ENCODE peak calls at places on chromosomes 3 and 15, in four cellular contexts. One of them, this sample, is unnamed.

GRCh38 chr3:8470801-8471200 is 30.8 kb upstream of the LMCD1 start:
- DNase-seq in A549: no peak
- DNase-seq in K562: no peak
- DNase-seq in HepG2: no peak
- DNase-seq in this sample: no peak

GRCh38 chr3:158453865-158454264 is 117.1 kb upstream of the MLF1 start:
- DNase-seq in A549: no peak
- DNase-seq in K562: no peak
- DNase-seq in HepG2: no peak
- DNase-seq in this sample: no peak

GRCh38 chr3:193407688-193408087 is 29.1 kb upstream of the ATP13A5 start:
- DNase-seq in A549: no peak
- DNase-seq in K562: no peak
- DNase-seq in HepG2: no peak
- DNase-seq in this sample: no peak

GRCh38 chr3:167318996-167319615 is 61.0 kb downstream of the ZBBX start:
- DNase-seq in A549: no peak
- DNase-seq in K562: no peak
- DNase-seq in HepG2: no peak
- DNase-seq in this sample: no peak

GRCh38 chr3:123642182-123642956 is 57.5 kb upstream of the HACD2 start:
- DNase-seq in A549: peak
- DNase-seq in K562: peak
- DNase-seq in HepG2: peak
- DNase-seq in this sample: peak

GRCh38 chr3:194960446-194961032 is 274.9 kb downstream of the FAM43A start:
- DNase-seq in A549: no peak
- DNase-seq in K562: no peak
- DNase-seq in HepG2: no peak
- DNase-seq in this sample: no peak

GRCh38 chr15:92881570-92881837 is 18.6 kb upstream of the CHD2 start:
- DNase-seq in A549: no peak
- DNase-seq in K562: no peak
- DNase-seq in HepG2: no peak
- DNase-seq in this sample: no peak

GRCh38 chr3:69086133-69086722 is 1.5 kb downstream of the ARL6IP5 start:
- DNase-seq in A549: peak
- DNase-seq in K562: peak
- DNase-seq in HepG2: peak
- DNase-seq in this sample: peak

GRCh38 chr3:194900886-194901522 is 215.3 kb downstream of the FAM43A start:
- DNase-seq in A549: no peak
- DNase-seq in K562: no peak
- DNase-seq in HepG2: no peak
- DNase-seq in this sample: no peak

GRCh38 chr3:177196473-177197040 is 725 bp downstream of the TBL1XR1 start:
- DNase-seq in A549: peak
- DNase-seq in K562: peak
- DNase-seq in HepG2: no peak
- DNase-seq in this sample: peak

GRCh38 chr3:177195941-177196472 is 1.3 kb downstream of the TBL1XR1 start:
- DNase-seq in A549: no peak
- DNase-seq in K562: no peak
- DNase-seq in HepG2: no peak
- DNase-seq in this sample: no peak

GRCh38 chr3:177194319-177194718 is 3.0 kb downstream of the TBL1XR1 start:
- DNase-seq in A549: no peak
- DNase-seq in K562: no peak
- DNase-seq in HepG2: no peak
- DNase-seq in this sample: no peak

GRCh38 chr3:177193706-177194268 is 3.5 kb downstream of the TBL1XR1 start:
- DNase-seq in A549: no peak
- DNase-seq in K562: no peak
- DNase-seq in HepG2: no peak
- DNase-seq in this sample: no peak

GRCh38 chr3:177195242-177195940 is 1.9 kb downstream of the TBL1XR1 start:
- DNase-seq in A549: no peak
- DNase-seq in K562: peak
- DNase-seq in HepG2: no peak
- DNase-seq in this sample: no peak
- TF ChIP-seq BHLHE40 in A549: no peak
- TF ChIP-seq BHLHE40 in K562: no peak
- TF ChIP-seq BHLHE40 in HepG2: no peak
- TF ChIP-seq BHLHE40 in this sample: no peak

GRCh38 chr3:133492159-133492860 is 81.2 kb upstream of the CDV3 start:
- DNase-seq in A549: no peak
- DNase-seq in K562: no peak
- DNase-seq in HepG2: no peak
- DNase-seq in this sample: no peak

GRCh38 chr3:133488785-133489367 is 84.6 kb upstream of the CDV3 start:
- DNase-seq in A549: no peak
- DNase-seq in K562: peak
- DNase-seq in HepG2: peak
- DNase-seq in this sample: peak

GRCh38 chr3:133491481-133492059 is 81.9 kb upstream of the CDV3 start:
- DNase-seq in A549: no peak
- DNase-seq in K562: no peak
- DNase-seq in HepG2: no peak
- DNase-seq in this sample: no peak

GRCh38 chr3:133489466-133490085 is 83.9 kb upstream of the CDV3 start:
- DNase-seq in A549: no peak
- DNase-seq in K562: no peak
- DNase-seq in HepG2: no peak
- DNase-seq in this sample: peak

DNA sequence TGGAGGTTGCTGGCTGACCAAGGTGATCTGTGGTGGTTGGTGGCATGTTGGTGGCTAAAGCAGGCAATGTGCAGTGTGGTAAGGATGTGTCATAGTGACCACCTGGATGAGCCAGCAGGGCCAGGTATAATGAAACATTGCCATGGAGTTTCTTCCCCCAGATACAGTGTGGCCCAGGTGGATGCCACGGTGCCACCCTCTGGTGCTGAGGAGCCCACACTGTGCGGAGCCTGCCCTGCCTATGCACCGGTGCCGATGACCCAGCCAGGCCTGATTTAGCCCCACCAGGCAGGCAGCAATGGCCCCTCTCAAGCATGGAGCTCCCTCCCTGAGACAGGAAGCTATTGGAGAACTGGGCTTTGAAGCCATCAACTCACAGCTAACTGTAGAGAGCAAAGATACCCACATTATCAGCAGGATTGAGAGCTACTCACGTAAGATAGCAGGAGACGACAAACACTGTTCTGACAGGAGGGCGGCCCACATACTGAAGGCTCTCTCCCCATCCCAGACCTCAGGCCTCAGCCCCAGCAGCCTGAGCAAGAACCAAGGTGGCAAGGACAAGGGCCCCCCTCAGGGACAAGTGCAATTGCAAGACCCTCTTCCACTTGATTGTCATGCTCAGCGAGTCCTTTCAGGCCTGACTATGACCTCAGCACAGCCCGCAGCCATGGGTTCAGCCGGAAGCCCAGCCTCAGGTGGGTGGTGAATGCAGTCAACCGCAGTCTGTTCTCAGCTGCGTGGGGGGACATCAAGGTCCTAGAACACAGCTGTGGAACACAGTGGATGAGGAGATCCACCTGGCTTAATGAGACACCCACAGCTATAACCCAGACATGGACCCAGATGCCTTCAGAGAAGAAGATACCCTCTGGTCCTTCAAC is 82.8 kb upstream of the CDV3 start:
- DNase-seq in A549: no peak
- DNase-seq in K562: no peak
- DNase-seq in HepG2: no peak
- DNase-seq in this sample: no peak
- TF ChIP-seq MAZ in A549: no peak
- TF ChIP-seq MAZ in K562: no peak
- TF ChIP-seq MAZ in HepG2: no peak
- TF ChIP-seq MAZ in this sample: no peak

DNA sequence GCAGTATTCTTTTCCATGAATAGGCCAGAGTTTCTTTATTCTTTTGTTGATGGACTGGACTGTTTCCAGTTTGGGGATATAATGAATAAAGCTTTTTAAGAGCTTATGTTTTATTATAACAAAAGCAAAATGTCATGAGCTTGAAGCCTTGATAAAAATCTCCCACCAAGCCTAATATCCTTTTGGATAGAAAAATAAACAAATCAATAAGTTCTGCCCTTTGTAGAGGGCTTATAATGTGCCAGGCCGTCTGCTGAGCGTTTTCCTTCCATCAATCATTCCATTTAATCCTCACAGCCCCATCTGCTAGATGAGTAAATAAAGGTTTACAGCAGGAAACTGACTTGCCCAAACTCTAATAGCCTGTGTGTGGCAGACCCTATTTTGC is 21.4 kb upstream of the RFTN1 start:
- DNase-seq in A549: no peak
- DNase-seq in K562: no peak
- DNase-seq in HepG2: no peak
- DNase-seq in this sample: no peak
- TF ChIP-seq USF2 in A549: no peak
- TF ChIP-seq USF2 in K562: no peak
- TF ChIP-seq USF2 in HepG2: no peak
- TF ChIP-seq USF2 in this sample: no peak

DNA sequence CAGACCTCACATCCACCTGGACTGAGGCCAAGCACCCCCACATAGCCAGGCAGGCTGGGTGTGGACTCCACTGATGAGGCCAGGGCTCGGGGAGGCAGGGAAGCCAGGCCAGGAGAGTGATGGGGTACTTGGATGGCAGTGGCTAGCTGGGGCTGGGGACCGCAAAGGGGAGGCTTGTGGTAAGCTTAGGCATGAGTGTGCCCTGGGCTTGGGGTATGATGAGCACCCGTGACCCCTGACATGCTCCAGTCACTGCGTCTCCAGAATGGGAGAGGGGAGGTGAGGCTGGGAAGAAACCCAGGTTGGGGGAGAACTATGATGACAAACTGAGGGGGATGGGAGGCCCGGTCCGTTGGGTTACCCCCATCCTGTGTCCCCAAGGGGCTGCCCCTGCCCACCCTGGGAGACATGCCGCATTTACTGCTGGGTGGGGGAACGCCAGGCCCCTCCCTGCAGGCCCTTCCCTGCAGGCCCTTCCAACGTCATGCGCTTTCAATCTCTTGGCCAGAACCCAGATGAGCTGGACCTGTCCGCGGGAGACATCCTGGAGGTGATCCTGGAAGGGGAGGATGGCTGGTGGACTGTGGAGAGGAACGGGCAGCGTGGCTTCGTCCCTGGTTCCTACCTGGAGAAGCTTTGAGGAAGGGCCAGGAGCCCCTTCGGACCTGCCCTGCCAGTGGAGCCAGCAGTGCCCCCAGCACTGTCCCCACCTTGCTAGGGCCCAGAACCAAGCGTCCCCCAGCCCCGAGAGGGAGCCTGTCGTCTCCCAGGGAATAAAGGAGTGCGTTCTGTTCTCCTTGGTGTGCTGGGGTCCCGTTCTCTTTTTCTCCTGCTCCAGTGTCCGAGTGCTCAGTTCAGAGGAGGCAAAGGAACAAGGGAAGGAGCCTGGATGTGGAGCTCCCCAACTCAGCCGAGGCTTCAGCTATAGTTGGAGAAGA is 34.1 kb downstream of the TSPAN3 start:
- DNase-seq in A549: no peak
- DNase-seq in K562: no peak
- DNase-seq in HepG2: no peak
- DNase-seq in this sample: no peak
- TF ChIP-seq BHLHE40 in A549: no peak
- TF ChIP-seq BHLHE40 in K562: no peak
- TF ChIP-seq BHLHE40 in HepG2: no peak
- TF ChIP-seq BHLHE40 in this sample: no peak

GRCh38 chr3:170421758-170422157 is 3.1 kb downstream of the CLDN11 start:
- DNase-seq in A549: no peak
- DNase-seq in K562: no peak
- DNase-seq in HepG2: no peak
- DNase-seq in this sample: no peak

GRCh38 chr3:170421147-170421641 is 2.5 kb downstream of the CLDN11 start:
- DNase-seq in A549: no peak
- DNase-seq in K562: no peak
- DNase-seq in HepG2: peak
- DNase-seq in this sample: peak

GRCh38 chr3:170420307-170420821 is 1.7 kb downstream of the CLDN11 start:
- DNase-seq in A549: no peak
- DNase-seq in K562: no peak
- DNase-seq in HepG2: no peak
- DNase-seq in this sample: peak

GRCh38 chr3:170418422-170419300 is at the start of gene CLDN11:
- DNase-seq in A549: no peak
- DNase-seq in K562: no peak
- DNase-seq in HepG2: no peak
- DNase-seq in this sample: peak

GRCh38 chr3:170419301-170420087 is 826 bp downstream of the CLDN11 start:
- DNase-seq in A549: no peak
- DNase-seq in K562: no peak
- DNase-seq in HepG2: no peak
- DNase-seq in this sample: peak
- TF ChIP-seq MAZ in A549: no peak
- TF ChIP-seq MAZ in K562: no peak
- TF ChIP-seq MAZ in HepG2: no peak
- TF ChIP-seq MAZ in this sample: peak

GRCh38 chr3:53593611-53594010 is 99.2 kb downstream of the CACNA1D start:
- DNase-seq in A549: no peak
- DNase-seq in K562: no peak
- DNase-seq in HepG2: no peak
- DNase-seq in this sample: no peak
- TF ChIP-seq USF2 in A549: no peak
- TF ChIP-seq USF2 in K562: no peak
- TF ChIP-seq USF2 in HepG2: no peak
- TF ChIP-seq USF2 in this sample: no peak

GRCh38 chr15:74192751-74193150 is 9.8 kb downstream of the STRA6 start:
- DNase-seq in A549: no peak
- DNase-seq in K562: no peak
- DNase-seq in HepG2: no peak
- DNase-seq in this sample: no peak
- TF ChIP-seq BHLHE40 in A549: no peak
- TF ChIP-seq BHLHE40 in K562: no peak
- TF ChIP-seq BHLHE40 in HepG2: no peak
- TF ChIP-seq BHLHE40 in this sample: no peak

GRCh38 chr15:39110746-39111145 is 470.1 kb upstream of the THBS1 start:
- DNase-seq in A549: no peak
- DNase-seq in K562: no peak
- DNase-seq in HepG2: no peak
- DNase-seq in this sample: no peak

GRCh38 chr15:39102431-39102830 is 478.4 kb upstream of the THBS1 start:
- DNase-seq in A549: no peak
- DNase-seq in K562: no peak
- DNase-seq in HepG2: no peak
- DNase-seq in this sample: no peak

GRCh38 chr15:39108021-39108420 is 472.9 kb upstream of the THBS1 start:
- DNase-seq in A549: no peak
- DNase-seq in K562: no peak
- DNase-seq in HepG2: no peak
- DNase-seq in this sample: no peak

GRCh38 chr15:39110336-39110735 is 470.5 kb upstream of the THBS1 start:
- DNase-seq in A549: no peak
- DNase-seq in K562: no peak
- DNase-seq in HepG2: no peak
- DNase-seq in this sample: peak

GRCh38 chr15:39106913-39107312 is 474.0 kb upstream of the THBS1 start:
- DNase-seq in A549: no peak
- DNase-seq in K562: no peak
- DNase-seq in HepG2: no peak
- DNase-seq in this sample: peak
- TF ChIP-seq MAZ in A549: no peak
- TF ChIP-seq MAZ in K562: no peak
- TF ChIP-seq MAZ in HepG2: no peak
- TF ChIP-seq MAZ in this sample: no peak